ENCODE peak calls at places on chromosomes 5 and 9, in nine cellular contexts. O is right atrium auricular region; U is ureter; Y is T-helper 17 cell; Z is iPS-NIHi11; S is central memory CD8-positive, alpha-beta T cell; M is RCC 7860; C is T-cell; D is AG10803. I is an unnamed sample.

GRCh38 chr5:152170350-152170749 is 234.7 kb downstream of the NMUR2 start:
- DNase-seq in O (no peak), U (peak), Y (no peak), Z (no peak), S (no peak), M (no peak), C (no peak), D (no peak), I (no peak)

GRCh38 chr5:103472820-103473219 is 89.8 kb downstream of the NUDT12 start:
- DNase-seq in O (no peak), U (no peak), Y (no peak), Z (no peak), S (no peak), M (peak), C (no peak), D (peak), I (no peak)

GRCh38 chr9:17481565-17481964 is 97.3 kb upstream of the SH3GL2 start:
- DNase-seq in O (no peak), U (no peak), Y (no peak), Z (peak), S (no peak), M (no peak), C (no peak), D (no peak), I (no peak)

GRCh38 chr5:40879163-40879942 is 29.9 kb upstream of the C7 start:
- DNase-seq in O (no peak), U (no peak), Y (no peak), Z (peak), S (no peak), M (peak), C (no peak), D (peak), I (no peak)

GRCh38 chr5:134504629-134505300 is 20.7 kb upstream of the JADE2 start:
- DNase-seq in O (no peak), U (no peak), Y (no peak), Z (no peak), S (no peak), M (no peak), C (no peak), D (no peak), I (no peak)

GRCh38 chr9:88216132-88216995 is 78.1 kb upstream of the SPATA31C2 start:
- DNase-seq in O (no peak), U (no peak), Y (no peak), Z (no peak), S (no peak), M (no peak), C (no peak), D (no peak), I (no peak)

GRCh38 chr5:171269717-171270116 is 39.3 kb upstream of the TLX3 start:
- DNase-seq in O (no peak), U (no peak), Y (no peak), Z (no peak), S (no peak), M (no peak), C (no peak), D (peak), I (no peak)

GRCh38 chr5:140251527-140251973 is 51.4 kb downstream of the PFDN1 start:
- DNase-seq in O (no peak), U (no peak), Y (peak), Z (no peak), S (peak), M (peak), C (peak), D (peak), I (peak)

GRCh38 chr9:69097053-69097452 is 61.5 kb downstream of the FXN start:
- DNase-seq in O (no peak), U (no peak), Y (no peak), Z (no peak), S (no peak), M (peak), C (no peak), D (peak), I (no peak)